ENCODE peak calls at places on chromosomes 2 and 18, in seven cellular contexts. G is HT-29; B is posterior vena cava; O is COR-L47; V is activated naive CD4-positive, alpha-beta T cell; U is ACHN; L is uterus. H is an unnamed sample.

GRCh38 chr2:49251766-49252165 is 97.5 kb upstream of the FSHR start:
- DNase-seq in U (peak; percentile 23), V (no peak), G (no peak), L (no peak), O (no peak), B (no peak), H (no peak)

GRCh38 chr18:8450013-8450412 is 159.2 kb upstream of the RAB12 start:
- DNase-seq in B (no peak), O (no peak), L (no peak), U (peak; percentile 30), G (peak; percentile 62), V (no peak), H (no peak)

GRCh38 chr18:12010187-12010802 is 29.0 kb downstream of the IMPA2 start:
- DNase-seq in V (no peak), O (no peak), B (peak; percentile 46), U (no peak), L (no peak), G (no peak), H (no peak)

GRCh38 chr18:12540751-12541150 is 117.2 kb downstream of the SPIRE1 start:
- DNase-seq in V (no peak), L (no peak), U (no peak), G (no peak), O (no peak), B (no peak), H (no peak)

GRCh38 chr2:223081789-223082188 is 29.8 kb downstream of the KCNE4 start:
- DNase-seq in G (no peak), U (no peak), L (no peak), V (no peak), B (no peak), O (no peak), H (peak; percentile 59)

GRCh38 chr2:217256261-217256660 is 396.4 kb upstream of the TNP1 start:
- DNase-seq in U (no peak), G (no peak), L (no peak), O (no peak), V (no peak), B (no peak), H (no peak)

GRCh38 chr2:20091305-20091991 is 40.0 kb upstream of the LAPTM4A start:
- DNase-seq in B (no peak), V (no peak), O (no peak), L (peak; percentile 85), G (no peak), U (peak; percentile 90), H (peak; percentile 87)

GRCh38 chr2:114261366-114261765 is 181.1 kb upstream of the DPP10 start:
- DNase-seq in L (no peak), U (no peak), V (no peak), O (no peak), B (no peak), G (no peak), H (no peak)

GRCh38 chr2:270861-271260 is 6.1 kb downstream of the ACP1 start:
- DNase-seq in U (no peak), O (no peak), L (no peak), V (no peak), G (no peak), B (no peak), H (no peak)

GRCh38 chr2:23628926-23629325 is 243.9 kb downstream of the KLHL29 start:
- DNase-seq in V (no peak), U (no peak), B (peak; percentile 71), O (no peak), G (no peak), L (no peak), H (no peak)

GRCh38 chr2:127770973-127771735 is 39.8 kb downstream of the WDR33 start:
- DNase-seq in B (no peak), L (no peak), G (no peak), O (no peak), U (no peak), V (no peak), H (no peak)